ENCODE peak calls at places on chromosomes 13 and 19, in five cellular contexts. X, A, P, R and D are unnamed samples.

GRCh38 chr19:39937094-39937493 is 2.7 kb upstream of the FCGBP start:
- DNase-seq in X (no peak), A (no peak), P (no peak), R (no peak), D (no peak)

GRCh38 chr19:51572415-51572814 is 1.3 kb downstream of the ZNF175 start:
- DNase-seq in X (no peak), A (no peak), P (no peak), R (no peak), D (no peak)

GRCh38 chr13:33757713-33758112 is 60.2 kb upstream of the RFC3 start:
- DNase-seq in X (no peak), A (no peak), P (no peak), R (no peak), D (no peak)

GRCh38 chr19:18274303-18274775 is at the start of gene IQCN:
- DNase-seq in X (no peak), A (peak), P (peak), R (no peak), D (no peak)

GRCh38 chr13:50420720-50421456 is 405.6 kb downstream of the KCNRG start:
- DNase-seq in X (no peak), A (no peak), P (no peak), R (no peak), D (no peak)

GRCh38 chr13:103531278-103531677 is 465.1 kb upstream of the SLC10A2 start:
- DNase-seq in X (no peak), A (no peak), P (no peak), R (no peak), D (no peak)

GRCh38 chr13:20988909-20989735 is 72.3 kb downstream of the LATS2 start:
- DNase-seq in X (no peak), A (no peak), P (no peak), R (no peak), D (no peak)

GRCh38 chr13:31987535-31988170 is 43.9 kb upstream of the FRY start:
- DNase-seq in X (no peak), A (no peak), P (no peak), R (no peak), D (no peak)

GRCh38 chr19:40578442-40578908 is 1.8 kb downstream of the SHKBP1 start:
- DNase-seq in X (no peak), A (peak), P (peak), R (no peak), D (peak)

GRCh38 chr13:48334534-48335127 is 31.1 kb downstream of the RB1 start:
- DNase-seq in X (no peak), A (peak), P (no peak), R (no peak), D (peak)

GRCh38 chr13:31824705-31825512 is 85.6 kb downstream of the RXFP2 start:
- DNase-seq in X (no peak), A (peak), P (no peak), R (no peak), D (peak)

GRCh38 chr13:70520275-70520674 is 412.0 kb upstream of the KLHL1 start:
- DNase-seq in X (no peak), A (no peak), P (no peak), R (no peak), D (no peak)

GRCh38 chr13:24651718-24652345 is 28.4 kb upstream of the ATP12A start:
- DNase-seq in X (no peak), A (no peak), P (peak), R (no peak), D (no peak)

DNA sequence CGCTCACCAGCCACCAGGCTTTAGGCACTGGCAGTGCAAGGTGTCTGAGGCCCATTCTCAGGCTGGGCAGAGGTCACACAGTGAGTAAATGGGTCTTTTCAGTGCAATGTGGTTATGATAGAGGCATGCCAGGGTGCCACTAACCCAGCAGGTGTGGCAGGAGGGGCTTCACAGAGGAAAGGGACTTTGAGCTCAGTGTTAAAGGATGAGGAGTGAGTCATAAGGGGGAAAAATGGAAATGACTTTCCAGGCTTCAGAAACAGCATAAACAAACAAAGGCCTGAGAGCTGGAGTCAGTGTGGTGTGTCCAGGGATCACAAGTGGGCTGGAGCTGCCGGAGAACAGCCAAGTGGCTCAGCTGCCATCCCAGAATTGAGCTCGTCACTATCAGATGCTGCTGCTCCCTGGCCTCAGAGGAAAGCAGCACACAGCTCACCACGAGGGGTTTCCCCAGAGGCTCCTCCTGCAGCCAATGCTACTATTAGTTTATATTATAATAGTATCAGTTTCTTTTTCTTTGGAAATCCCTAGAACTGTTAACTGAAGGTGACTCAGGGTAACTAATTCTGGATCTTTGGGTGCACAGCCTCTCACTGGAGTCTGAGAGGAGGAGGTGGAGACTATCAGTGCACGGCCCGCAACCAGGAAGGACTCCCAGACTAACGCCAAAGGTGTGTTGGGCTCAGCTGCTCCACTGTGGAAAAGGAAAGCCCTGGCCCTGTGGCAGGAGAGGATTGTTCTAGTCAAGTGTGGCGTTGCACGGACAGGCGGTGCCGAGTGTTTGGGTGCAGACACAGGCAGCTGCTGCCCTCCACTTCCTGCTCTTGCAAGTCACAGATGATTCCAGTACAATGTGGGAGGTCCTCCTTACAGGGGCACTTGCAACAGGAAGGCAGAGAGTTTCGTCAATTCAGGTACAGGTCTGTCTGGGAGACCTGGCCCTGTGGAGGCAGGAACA is 39.5 kb downstream of the DHRS12 start:
- DNase-seq in X (peak), A (peak), P (no peak), R (no peak), D (peak)
- TF ChIP-seq CTCF in X (no peak), A (no peak), P (no peak), R (no peak), D (no peak)

GRCh38 chr19:31066385-31066784 is 282.9 kb downstream of the TSHZ3 start:
- DNase-seq in X (no peak), A (peak), P (no peak), R (no peak), D (peak)

GRCh38 chr19:31071157-31071855 is 277.9 kb downstream of the TSHZ3 start:
- DNase-seq in X (no peak), A (no peak), P (no peak), R (no peak), D (no peak)

GRCh38 chr19:31070676-31071075 is 278.6 kb downstream of the TSHZ3 start:
- DNase-seq in X (no peak), A (no peak), P (no peak), R (no peak), D (no peak)

GRCh38 chr19:31070126-31070525 is 279.1 kb downstream of the TSHZ3 start:
- DNase-seq in X (no peak), A (no peak), P (no peak), R (no peak), D (no peak)

DNA sequence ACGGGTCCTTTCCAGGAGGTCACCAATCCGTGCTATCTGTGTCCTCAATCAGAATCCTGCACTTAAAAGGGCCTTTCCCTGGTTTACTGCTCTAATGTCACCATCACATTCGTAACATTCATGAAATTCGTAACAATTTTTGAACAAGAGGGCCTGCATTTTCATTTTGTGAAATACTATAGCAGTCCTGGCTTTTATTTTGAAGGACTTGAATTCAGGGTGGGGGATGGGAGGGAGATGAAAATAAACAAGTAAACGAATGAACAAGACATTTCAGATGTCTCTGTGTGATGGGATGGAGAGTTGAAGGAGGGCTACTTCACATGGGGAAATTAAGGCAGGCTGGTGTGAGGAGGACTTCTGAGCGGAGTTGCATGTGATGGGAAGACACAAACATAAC is 281.0 kb downstream of the TSHZ3 start:
- DNase-seq in X (no peak), A (no peak), P (no peak), R (no peak), D (no peak)
- TF ChIP-seq CTCF in X (no peak), A (no peak), P (no peak), R (no peak), D (no peak)

GRCh38 chr19:982567-983170 is 1.5 kb upstream of the WDR18 start:
- DNase-seq in X (peak), A (peak), P (no peak), R (peak), D (no peak)

GRCh38 chr19:986083-986482 is 1.9 kb downstream of the WDR18 start:
- DNase-seq in X (no peak), A (no peak), P (no peak), R (no peak), D (no peak)

GRCh38 chr19:988081-988480 is 3.9 kb downstream of the WDR18 start:
- DNase-seq in X (no peak), A (no peak), P (no peak), R (no peak), D (no peak)

GRCh38 chr19:980133-980998 is 3.8 kb upstream of the WDR18 start:
- DNase-seq in X (peak), A (no peak), P (peak), R (no peak), D (no peak)

DNA sequence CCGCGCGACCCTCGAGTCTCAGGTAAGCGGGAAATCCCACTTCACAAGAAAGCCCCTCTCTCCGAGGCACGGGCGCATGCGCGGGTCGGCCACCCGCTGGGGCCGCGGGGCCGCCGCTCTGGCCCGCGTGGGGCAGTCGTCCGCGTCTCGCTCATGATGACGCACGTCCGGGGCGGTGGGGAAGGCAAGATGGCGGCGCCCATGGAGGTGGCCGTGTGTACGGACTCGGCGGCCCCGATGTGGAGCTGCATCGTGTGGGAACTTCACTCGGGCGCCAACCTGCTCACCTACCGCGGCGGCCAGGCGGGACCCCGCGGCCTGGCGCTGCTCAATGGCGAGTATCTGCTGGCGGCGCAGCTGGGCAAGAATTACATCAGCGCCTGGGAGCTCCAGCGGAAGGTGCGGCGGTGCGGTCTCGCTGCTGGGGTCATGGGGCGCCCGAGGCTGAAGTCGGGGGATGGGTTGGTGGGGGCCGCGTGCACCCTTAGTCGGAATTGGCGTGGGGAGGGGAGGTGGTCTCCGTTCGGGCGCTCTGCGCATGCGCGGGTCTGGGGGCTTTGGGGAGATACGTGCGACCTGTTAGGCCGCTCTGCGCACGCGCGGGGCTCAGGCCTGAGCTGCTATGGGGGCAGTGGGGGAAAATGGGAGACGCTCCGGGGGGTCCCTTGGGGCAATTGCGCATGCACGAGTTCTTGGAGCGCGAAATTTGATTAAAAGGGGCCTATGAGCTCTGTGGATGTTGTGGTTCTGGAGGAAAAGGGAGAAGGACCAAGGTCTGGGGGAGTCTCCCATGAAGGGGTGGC is at the start of gene WDR18:
- DNase-seq in X (peak), A (peak), P (peak), R (peak), D (peak)
- TF ChIP-seq CTCF in X (peak), A (no peak), P (no peak), R (peak), D (no peak)

DNA sequence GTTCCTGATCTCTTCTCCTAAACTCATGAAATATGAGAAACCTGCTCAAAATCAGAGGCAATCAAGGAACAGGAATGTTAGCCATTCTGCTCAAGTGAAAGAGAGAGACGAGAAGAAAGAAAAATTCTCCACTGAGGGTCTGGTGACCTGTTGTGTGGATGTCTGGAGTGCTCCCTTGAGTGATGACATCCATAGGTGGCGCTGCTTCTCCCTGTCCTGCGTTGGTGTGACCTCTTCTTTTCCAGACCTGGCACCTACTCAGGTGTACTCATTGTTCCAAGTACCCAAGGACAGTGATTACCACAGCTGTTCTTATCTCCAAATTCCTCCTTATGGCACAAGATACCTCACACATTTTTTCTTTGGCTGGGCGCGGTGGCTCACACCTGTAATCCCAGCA is 4.0 kb downstream of the ZNF223 start:
- DNase-seq in X (no peak), A (no peak), P (no peak), R (no peak), D (no peak)
- TF ChIP-seq CTCF in X (no peak), A (no peak), P (no peak), R (no peak), D (no peak)

DNA sequence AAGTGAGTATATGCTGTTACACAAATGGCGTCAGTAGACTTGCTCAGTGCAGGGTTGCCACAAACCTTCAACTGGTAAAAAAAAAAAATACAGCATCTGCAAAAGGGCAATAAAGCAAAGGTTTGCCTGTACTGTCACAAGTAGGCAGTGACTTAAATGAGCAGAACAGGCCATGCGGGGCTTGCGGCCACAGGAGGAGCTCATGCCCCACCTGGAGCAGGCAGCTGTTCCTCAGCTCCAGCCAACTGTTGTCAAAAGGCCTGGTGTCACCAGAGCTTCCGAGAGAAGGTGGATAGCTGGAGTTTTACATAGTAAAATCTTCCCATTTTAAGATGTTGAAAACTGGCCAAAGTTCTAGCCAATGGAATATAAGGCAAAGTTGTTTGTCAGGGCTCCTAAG is 7.7 kb downstream of the ATP7B start:
- DNase-seq in X (no peak), A (no peak), P (peak), R (no peak), D (no peak)
- TF ChIP-seq CTCF in X (no peak), A (no peak), P (no peak), R (no peak), D (no peak)

GRCh38 chr19:1383311-1384084 is at the start of gene NDUFS7:
- DNase-seq in X (peak), A (peak), P (peak), R (peak), D (peak)
- TF ChIP-seq CTCF in X (no peak), A (peak), P (no peak), R (no peak), D (no peak)

GRCh38 chr19:45995715-45996385 is 583 bp downstream of the CCDC61 start:
- DNase-seq in X (no peak), A (peak), P (no peak), R (no peak), D (peak)
- TF ChIP-seq CTCF in X (no peak), A (no peak), P (no peak), R (no peak), D (no peak)

GRCh38 chr19:52690395-52691214 is 44.2 kb downstream of the ZNF611 start:
- DNase-seq in X (peak), A (peak), P (peak), R (peak), D (peak)
- TF ChIP-seq CTCF in X (peak), A (peak), P (peak), R (peak), D (no peak)